ENCODE peak calls at places on chromosomes 3 and 15, in nine cellular contexts. H, P, B, M, S, T, Y, J and V are unnamed samples.

GRCh38 chr15:60651734-60652141 is 172.8 kb upstream of the ICE2 start:
- DNase-seq in S (no peak), J (no peak), H (no peak), Y (no peak), M (peak; percentile 64), P (no peak), B (no peak), T (no peak), V (peak; percentile 35)

GRCh38 chr3:94069242-94069813 is 6.5 kb downstream of the NSUN3 start:
- DNase-seq in Y (no peak), T (no peak), P (no peak), M (peak; percentile 12), B (no peak), S (no peak), J (no peak), H (no peak), V (no peak)

GRCh38 chr3:158617982-158618875 is 26.1 kb upstream of the GFM1 start:
- DNase-seq in M (no peak), T (no peak), Y (no peak), J (no peak), B (no peak), H (no peak), P (no peak), S (no peak), V (no peak)

GRCh38 chr3:161295325-161295724 is 74.2 kb downstream of the NMD3 start:
- DNase-seq in T (no peak), B (no peak), Y (no peak), J (no peak), H (no peak), M (no peak), S (no peak), P (no peak), V (no peak)

GRCh38 chr3:195180490-195181106 is 90.4 kb downstream of the XXYLT1 start:
- DNase-seq in H (no peak), T (no peak), Y (no peak), M (no peak), S (no peak), J (no peak), P (no peak), B (no peak), V (no peak)

GRCh38 chr3:9172851-9173320 is 76.6 kb downstream of the SRGAP3 start:
- DNase-seq in Y (no peak), M (no peak), H (no peak), P (no peak), T (no peak), J (no peak), B (no peak), S (no peak), V (no peak)

GRCh38 chr3:49701388-49702077 is 12.2 kb downstream of the RNF123 start:
- DNase-seq in S (no peak), T (no peak), M (no peak), H (no peak), P (no peak), B (no peak), J (no peak), Y (no peak), V (peak; percentile 35)

GRCh38 chr3:58048301-58048700 is 40.1 kb downstream of the FLNB start:
- DNase-seq in P (no peak), H (no peak), Y (no peak), T (no peak), S (no peak), B (no peak), M (no peak), J (no peak), V (no peak)

GRCh38 chr3:186277268-186277909 is 84.6 kb downstream of the DGKG start:
- DNase-seq in J (no peak), S (no peak), H (no peak), T (no peak), Y (no peak), M (no peak), P (no peak), B (no peak), V (peak; percentile 25)

GRCh38 chr3:162142511-162142910 is 645.9 kb downstream of the OTOL1 start:
- DNase-seq in H (no peak), M (no peak), T (no peak), P (no peak), B (no peak), S (no peak), Y (no peak), J (no peak), V (no peak)

GRCh38 chr3:11367116-11367781 is 95.1 kb downstream of the ATG7 start:
- DNase-seq in H (no peak), J (no peak), M (no peak), S (no peak), T (no peak), B (no peak), P (peak; percentile 36), Y (no peak), V (no peak)